ENCODE peak calls at places on chromosomes 3 and 15, in seven cellular contexts. B is sciatic nerve, J is uterus, W is RWPE1, X is fibroblast of mammary gland, A is T-helper 2 cell, E is right atrium auricular region. C is an unnamed sample.

GRCh38 chr15:77565516-77565915 is 67.2 kb downstream of the LINGO1 start:
- DNase-seq in B (no peak), J (no peak), W (no peak), X (no peak), A (no peak), E (no peak), C (no peak)

GRCh38 chr3:28050120-28050519 is 191.3 kb upstream of the CMC1 start:
- DNase-seq in B (no peak), J (no peak), W (no peak), X (no peak), A (no peak), E (no peak), C (no peak)

GRCh38 chr15:62306851-62307504 is 141.9 kb upstream of the C2CD4B start:
- DNase-seq in B (peak), J (peak), W (peak), X (peak), A (no peak), E (peak), C (peak)

GRCh38 chr15:71329509-71330260 is 214.4 kb downstream of the THSD4 start:
- DNase-seq in B (no peak), J (peak), W (peak), X (peak), A (no peak), E (peak), C (peak)

GRCh38 chr15:43239732-43240491 is 19.1 kb upstream of the EPB42 start:
- DNase-seq in B (no peak), J (no peak), W (no peak), X (no peak), A (no peak), E (no peak), C (no peak)

GRCh38 chr15:93438310-93438709 is 349.3 kb upstream of the RGMA start:
- DNase-seq in B (no peak), J (no peak), W (no peak), X (no peak), A (no peak), E (no peak), C (no peak)

GRCh38 chr3:171809513-171810277 is 588 bp downstream of the PLD1 start:
- DNase-seq in B (no peak), J (peak), W (peak), X (peak), A (peak), E (peak), C (no peak)

GRCh38 chr3:108352176-108352575 is 55.8 kb downstream of the HHLA2 start:
- DNase-seq in B (no peak), J (no peak), W (no peak), X (no peak), A (no peak), E (no peak), C (no peak)

GRCh38 chr3:71218508-71218907 is 365.0 kb downstream of the FOXP1 start:
- DNase-seq in B (no peak), J (no peak), W (no peak), X (no peak), A (no peak), E (no peak), C (no peak)

GRCh38 chr3:107810195-107811071 is 280.4 kb downstream of the CD47 start:
- DNase-seq in B (no peak), J (no peak), W (no peak), X (peak), A (no peak), E (no peak), C (no peak)

GRCh38 chr3:188546835-188547670 is 393.1 kb downstream of the LPP start:
- DNase-seq in B (no peak), J (no peak), W (peak), X (peak), A (no peak), E (no peak), C (no peak)

GRCh38 chr3:129276385-129276784 is 2.3 kb upstream of the HMCES start:
- DNase-seq in B (no peak), J (no peak), W (no peak), X (no peak), A (no peak), E (no peak), C (no peak)

GRCh38 chr3:62723171-62723570 is 152.0 kb downstream of the CADPS start:
- DNase-seq in B (no peak), J (no peak), W (no peak), X (no peak), A (no peak), E (no peak), C (no peak)

GRCh38 chr3:84836961-84837360 is 121.8 kb upstream of the CADM2 start:
- DNase-seq in B (no peak), J (no peak), W (no peak), X (no peak), A (no peak), E (no peak), C (no peak)

GRCh38 chr3:151391715-151392114 is 7.2 kb upstream of the P2RY12 start:
- DNase-seq in B (no peak), J (no peak), W (no peak), X (no peak), A (no peak), E (no peak), C (no peak)

GRCh38 chr3:11626084-11626463 is 17.6 kb downstream of the VGLL4 start:
- DNase-seq in B (no peak), J (no peak), W (no peak), X (no peak), A (no peak), E (no peak), C (no peak)

GRCh38 chr3:85075663-85076062 is 116.9 kb downstream of the CADM2 start:
- DNase-seq in B (no peak), J (no peak), W (no peak), X (no peak), A (no peak), E (no peak), C (no peak)

GRCh38 chr15:26352909-26353308 is 420.0 kb downstream of the GABRB3 start:
- DNase-seq in B (no peak), J (no peak), W (no peak), X (no peak), A (no peak), E (no peak), C (no peak)

GRCh38 chr15:91068436-91068835 is 31.6 kb upstream of the SV2B start:
- DNase-seq in B (no peak), J (no peak), W (no peak), X (no peak), A (no peak), E (no peak), C (peak)

GRCh38 chr3:177776656-177777055 is 579.4 kb upstream of the TBL1XR1 start:
- DNase-seq in B (no peak), J (no peak), W (peak), X (peak), A (no peak), E (no peak), C (peak)

GRCh38 chr3:129599607-129600006 is 6.9 kb downstream of the PLXND1 start:
- DNase-seq in B (no peak), J (peak), W (no peak), X (peak), A (no peak), E (peak), C (no peak)

GRCh38 chr3:12966847-12967750 is 106.1 kb downstream of the IQSEC1 start:
- DNase-seq in B (peak), J (no peak), W (peak), X (peak), A (no peak), E (no peak), C (no peak)

GRCh38 chr3:184635126-184635525 is 73.5 kb downstream of the EPHB3 start:
- DNase-seq in B (no peak), J (no peak), W (no peak), X (no peak), A (no peak), E (no peak), C (no peak)

GRCh38 chr15:44435893-44436667 is 8.7 kb downstream of the CTDSPL2 start:
- DNase-seq in B (no peak), J (no peak), W (peak), X (peak), A (no peak), E (no peak), C (peak)

GRCh38 chr3:182717216-182717615 is 76.1 kb upstream of the ATP11B start:
- DNase-seq in B (no peak), J (no peak), W (no peak), X (no peak), A (no peak), E (no peak), C (no peak)

GRCh38 chr15:70426065-70426821 is 328.5 kb upstream of the TLE3 start:
- DNase-seq in B (no peak), J (no peak), W (peak), X (peak), A (no peak), E (no peak), C (no peak)

GRCh38 chr3:129001101-129001816 is at the start of gene EFCC1:
- DNase-seq in B (no peak), J (peak), W (no peak), X (no peak), A (no peak), E (no peak), C (no peak)